ENCODE peak calls at places on chromosomes 6 and 20, in six cellular contexts. One of them, this sample, is unnamed.

GRCh38 chr20:63009988-63010769 is 3.4 kb upstream of the BHLHE23 start:
- DNase-seq in caudate nucleus: no peak
- DNase-seq in ovary: no peak
- DNase-seq in neural crest cell: no peak
- DNase-seq in tibial nerve: no peak
- DNase-seq in CD8-positive, alpha-beta memory T cell: peak
- DNase-seq in this sample: peak

GRCh38 chr6:39614393-39614792 is 110.8 kb downstream of the KIF6 start:
- DNase-seq in ovary: no peak
- DNase-seq in tibial nerve: no peak
- DNase-seq in caudate nucleus: no peak
- DNase-seq in neural crest cell: no peak
- DNase-seq in CD8-positive, alpha-beta memory T cell: no peak
- DNase-seq in this sample: no peak

GRCh38 chr6:82589509-82590206 is 226.0 kb downstream of the TPBG start:
- DNase-seq in neural crest cell: no peak
- DNase-seq in ovary: no peak
- DNase-seq in tibial nerve: no peak
- DNase-seq in caudate nucleus: no peak
- DNase-seq in CD8-positive, alpha-beta memory T cell: no peak
- DNase-seq in this sample: peak

GRCh38 chr6:167543602-167544506 is 219.0 kb downstream of the TTLL2 start:
- DNase-seq in CD8-positive, alpha-beta memory T cell: no peak
- DNase-seq in ovary: peak
- DNase-seq in tibial nerve: peak
- DNase-seq in caudate nucleus: no peak
- DNase-seq in neural crest cell: no peak
- DNase-seq in this sample: no peak

GRCh38 chr6:72873438-72873837 is 251.6 kb downstream of the KCNQ5 start:
- DNase-seq in neural crest cell: no peak
- DNase-seq in tibial nerve: no peak
- DNase-seq in caudate nucleus: no peak
- DNase-seq in ovary: no peak
- DNase-seq in CD8-positive, alpha-beta memory T cell: no peak
- DNase-seq in this sample: no peak

GRCh38 chr6:144156334-144156733 is 6.0 kb downstream of the STX11 start:
- DNase-seq in CD8-positive, alpha-beta memory T cell: no peak
- DNase-seq in ovary: no peak
- DNase-seq in neural crest cell: no peak
- DNase-seq in caudate nucleus: no peak
- DNase-seq in tibial nerve: no peak
- DNase-seq in this sample: no peak

GRCh38 chr6:29864037-29864795 is 36.6 kb downstream of the HLA-G start:
- DNase-seq in neural crest cell: no peak
- DNase-seq in caudate nucleus: no peak
- DNase-seq in ovary: no peak
- DNase-seq in CD8-positive, alpha-beta memory T cell: no peak
- DNase-seq in tibial nerve: no peak
- DNase-seq in this sample: no peak

GRCh38 chr20:7712661-7713060 is 227.6 kb downstream of the HAO1 start:
- DNase-seq in tibial nerve: no peak
- DNase-seq in ovary: no peak
- DNase-seq in CD8-positive, alpha-beta memory T cell: no peak
- DNase-seq in neural crest cell: no peak
- DNase-seq in caudate nucleus: no peak
- DNase-seq in this sample: no peak